ENCODE peak calls at places on chromosomes 1 and 21, in seven cellular contexts. One of them, this sample, is unnamed. For H3K9me3, the result is how much of the 10 kb centered on the place peaks cover.

GRCh38 chr1:239717097-239718051 is 331.0 kb downstream of the CHRM3 start:
- DNase-seq in transverse colon: no peak
- DNase-seq in prostate gland: no peak
- DNase-seq in SK-N-MC: no peak
- DNase-seq in stomach: no peak
- DNase-seq in Panc1: peak
- DNase-seq in endothelial cell of umbilical vein: no peak
- DNase-seq in this sample: no peak

GRCh38 chr1:35876988-35877387 is 6.0 kb upstream of the AGO1 start:
- DNase-seq in SK-N-MC: no peak
- DNase-seq in endothelial cell of umbilical vein: peak
- DNase-seq in stomach: no peak
- DNase-seq in Panc1: no peak
- DNase-seq in transverse colon: no peak
- DNase-seq in prostate gland: no peak
- DNase-seq in this sample: no peak

GRCh38 chr21:33801424-33802405 is 113.9 kb downstream of the ATP5PO start:
- DNase-seq in Panc1: peak
- DNase-seq in stomach: peak
- DNase-seq in prostate gland: peak
- DNase-seq in SK-N-MC: peak
- DNase-seq in endothelial cell of umbilical vein: no peak
- DNase-seq in transverse colon: no peak
- DNase-seq in this sample: no peak

GRCh38 chr1:209356909-209357498 is 226.5 kb upstream of the CAMK1G start:
- DNase-seq in prostate gland: no peak
- DNase-seq in Panc1: no peak
- DNase-seq in stomach: no peak
- DNase-seq in endothelial cell of umbilical vein: no peak
- DNase-seq in SK-N-MC: peak
- DNase-seq in transverse colon: no peak
- DNase-seq in this sample: no peak

GRCh38 chr1:241396747-241397691 is 40.0 kb upstream of the RGS7 start:
- DNase-seq in stomach: no peak
- DNase-seq in prostate gland: no peak
- DNase-seq in Panc1: no peak
- DNase-seq in endothelial cell of umbilical vein: no peak
- DNase-seq in transverse colon: no peak
- DNase-seq in SK-N-MC: no peak
- DNase-seq in this sample: no peak

GRCh38 chr1:230066036-230066435 is 1.0 kb upstream of the GALNT2 start:
- DNase-seq in SK-N-MC: no peak
- DNase-seq in transverse colon: no peak
- DNase-seq in endothelial cell of umbilical vein: peak
- DNase-seq in Panc1: no peak
- DNase-seq in prostate gland: no peak
- DNase-seq in stomach: no peak
- DNase-seq in this sample: no peak

GRCh38 chr1:210233216-210233494 is 559 bp downstream of the SERTAD4 start:
- DNase-seq in transverse colon: no peak
- DNase-seq in stomach: no peak
- DNase-seq in Panc1: no peak
- DNase-seq in endothelial cell of umbilical vein: peak
- DNase-seq in SK-N-MC: no peak
- DNase-seq in prostate gland: no peak
- DNase-seq in this sample: no peak

GRCh38 chr1:77347646-77348045 is 65.8 kb downstream of the AK5 start:
- DNase-seq in transverse colon: no peak
- DNase-seq in SK-N-MC: no peak
- DNase-seq in prostate gland: no peak
- DNase-seq in stomach: no peak
- DNase-seq in Panc1: peak
- DNase-seq in endothelial cell of umbilical vein: peak
- DNase-seq in this sample: no peak

GRCh38 chr21:28018741-28019669 is 973.7 kb downstream of the LTN1 start:
- DNase-seq in Panc1: no peak
- DNase-seq in prostate gland: no peak
- DNase-seq in transverse colon: no peak
- DNase-seq in SK-N-MC: no peak
- DNase-seq in endothelial cell of umbilical vein: no peak
- DNase-seq in stomach: no peak
- DNase-seq in this sample: no peak

GRCh38 chr1:87336623-87337067 is 8.0 kb downstream of the LMO4 start:
- DNase-seq in transverse colon: no peak
- DNase-seq in Panc1: no peak
- DNase-seq in SK-N-MC: no peak
- DNase-seq in stomach: no peak
- DNase-seq in prostate gland: no peak
- DNase-seq in endothelial cell of umbilical vein: no peak
- DNase-seq in this sample: no peak

GRCh38 chr1:189151361-189151760 is 1326.3 kb downstream of the BRINP3 start:
- DNase-seq in endothelial cell of umbilical vein: no peak
- DNase-seq in SK-N-MC: no peak
- DNase-seq in prostate gland: no peak
- DNase-seq in transverse colon: no peak
- DNase-seq in stomach: no peak
- DNase-seq in Panc1: no peak
- DNase-seq in this sample: no peak

GRCh38 chr1:2976180-2976562 is 45.1 kb upstream of the ACTRT2 start:
- DNase-seq in Panc1: no peak
- DNase-seq in prostate gland: no peak
- DNase-seq in SK-N-MC: no peak
- DNase-seq in transverse colon: no peak
- DNase-seq in stomach: peak
- DNase-seq in endothelial cell of umbilical vein: no peak
- DNase-seq in this sample: peak

DNA sequence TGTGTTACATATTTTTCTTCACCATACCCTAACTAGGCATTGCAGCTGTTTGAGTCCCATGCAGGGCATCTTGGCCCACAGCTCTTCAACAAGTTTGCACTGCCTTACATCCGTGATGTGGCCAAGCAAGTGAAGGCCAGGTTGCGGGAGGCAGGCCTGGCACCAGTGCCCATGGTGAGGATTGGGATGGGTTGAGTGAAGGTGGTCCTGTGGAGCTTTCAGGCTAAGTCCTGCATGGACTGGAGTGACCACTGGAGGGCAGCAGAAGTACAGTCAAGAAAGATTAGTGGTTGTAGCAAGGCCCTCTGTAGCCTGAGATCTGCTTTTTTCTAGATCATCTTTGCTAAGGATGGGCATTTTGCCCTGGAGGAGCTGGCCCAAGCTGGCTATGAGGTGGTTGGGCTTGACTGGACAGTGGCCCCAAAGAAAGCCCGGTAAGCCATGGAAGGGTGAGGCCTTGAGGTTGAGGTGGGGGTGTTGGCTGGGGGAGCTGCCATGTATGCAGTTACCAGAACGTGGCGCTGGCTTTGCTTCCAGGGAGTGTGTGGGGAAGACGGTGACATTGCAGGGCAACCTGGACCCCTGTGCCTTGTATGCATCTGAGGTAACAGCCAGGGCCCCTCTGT is 2.5 kb downstream of the UROD start:
- DNase-seq in stomach: peak
- DNase-seq in Panc1: peak
- DNase-seq in SK-N-MC: no peak
- DNase-seq in prostate gland: peak
- DNase-seq in transverse colon: peak
- DNase-seq in endothelial cell of umbilical vein: peak
- DNase-seq in this sample: peak
- H3K27ac ChIP-seq in stomach: no peak
- H3K27ac ChIP-seq in Panc1: no peak
- H3K27ac ChIP-seq in SK-N-MC: no peak
- H3K27ac ChIP-seq in prostate gland: no peak
- H3K27ac ChIP-seq in transverse colon: no peak
- H3K27ac ChIP-seq in endothelial cell of umbilical vein: no peak
- H3K27ac ChIP-seq in this sample: no peak

GRCh38 chr1:5599541-5599940 is 392.7 kb downstream of the NPHP4 start:
- DNase-seq in SK-N-MC: no peak
- DNase-seq in transverse colon: no peak
- DNase-seq in stomach: peak
- DNase-seq in endothelial cell of umbilical vein: no peak
- DNase-seq in prostate gland: no peak
- DNase-seq in Panc1: no peak
- DNase-seq in this sample: peak
- H3K9me3 ChIP-seq in SK-N-MC: under half
- H3K9me3 ChIP-seq in transverse colon: under half
- H3K9me3 ChIP-seq in stomach: under half
- H3K9me3 ChIP-seq in endothelial cell of umbilical vein: under half
- H3K9me3 ChIP-seq in prostate gland: under half
- H3K9me3 ChIP-seq in Panc1: under half
- H3K9me3 ChIP-seq in this sample: under half

DNA sequence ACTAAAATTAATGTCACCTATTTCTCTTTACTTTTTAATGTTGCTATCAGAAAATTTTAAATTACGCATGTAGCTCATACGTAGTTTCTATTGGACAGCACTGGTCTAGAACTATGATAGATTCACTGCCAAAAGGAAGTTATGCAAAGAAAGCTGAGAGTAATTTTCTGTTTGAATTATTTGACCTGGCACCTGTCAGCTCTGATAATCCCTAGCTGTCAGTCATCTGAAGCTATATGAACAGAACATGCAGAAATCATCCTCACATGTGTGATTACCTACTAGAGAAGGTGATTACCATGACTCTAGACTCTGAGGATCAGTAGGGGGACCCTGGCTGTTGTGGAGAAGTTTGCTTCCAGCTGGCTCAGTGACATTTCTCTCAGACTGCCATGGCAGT is 40.8 kb downstream of the F5 start:
- DNase-seq in transverse colon: no peak
- DNase-seq in endothelial cell of umbilical vein: no peak
- DNase-seq in prostate gland: no peak
- DNase-seq in stomach: no peak
- DNase-seq in SK-N-MC: no peak
- DNase-seq in Panc1: no peak
- DNase-seq in this sample: no peak
- TF ChIP-seq POLR2AphosphoS5 in transverse colon: no peak
- TF ChIP-seq POLR2AphosphoS5 in endothelial cell of umbilical vein: no peak
- TF ChIP-seq POLR2AphosphoS5 in prostate gland: no peak
- TF ChIP-seq POLR2AphosphoS5 in stomach: no peak
- TF ChIP-seq POLR2AphosphoS5 in SK-N-MC: no peak
- TF ChIP-seq POLR2AphosphoS5 in Panc1: no peak
- TF ChIP-seq POLR2AphosphoS5 in this sample: no peak

GRCh38 chr1:246695136-246695535 is 29.1 kb upstream of the SCCPDH start:
- DNase-seq in transverse colon: no peak
- DNase-seq in prostate gland: no peak
- DNase-seq in stomach: no peak
- DNase-seq in endothelial cell of umbilical vein: no peak
- DNase-seq in SK-N-MC: no peak
- DNase-seq in Panc1: no peak
- DNase-seq in this sample: no peak

GRCh38 chr1:246690100-246690499 is 34.1 kb upstream of the SCCPDH start:
- DNase-seq in endothelial cell of umbilical vein: no peak
- DNase-seq in prostate gland: no peak
- DNase-seq in stomach: no peak
- DNase-seq in Panc1: no peak
- DNase-seq in transverse colon: no peak
- DNase-seq in SK-N-MC: no peak
- DNase-seq in this sample: no peak

GRCh38 chr1:246695666-246696065 is 28.5 kb upstream of the SCCPDH start:
- DNase-seq in SK-N-MC: no peak
- DNase-seq in Panc1: no peak
- DNase-seq in stomach: no peak
- DNase-seq in endothelial cell of umbilical vein: no peak
- DNase-seq in transverse colon: no peak
- DNase-seq in prostate gland: no peak
- DNase-seq in this sample: peak

GRCh38 chr1:246689409-246689997 is 34.7 kb upstream of the SCCPDH start:
- DNase-seq in prostate gland: peak
- DNase-seq in endothelial cell of umbilical vein: peak
- DNase-seq in SK-N-MC: peak
- DNase-seq in stomach: peak
- DNase-seq in Panc1: peak
- DNase-seq in transverse colon: peak
- DNase-seq in this sample: peak

DNA sequence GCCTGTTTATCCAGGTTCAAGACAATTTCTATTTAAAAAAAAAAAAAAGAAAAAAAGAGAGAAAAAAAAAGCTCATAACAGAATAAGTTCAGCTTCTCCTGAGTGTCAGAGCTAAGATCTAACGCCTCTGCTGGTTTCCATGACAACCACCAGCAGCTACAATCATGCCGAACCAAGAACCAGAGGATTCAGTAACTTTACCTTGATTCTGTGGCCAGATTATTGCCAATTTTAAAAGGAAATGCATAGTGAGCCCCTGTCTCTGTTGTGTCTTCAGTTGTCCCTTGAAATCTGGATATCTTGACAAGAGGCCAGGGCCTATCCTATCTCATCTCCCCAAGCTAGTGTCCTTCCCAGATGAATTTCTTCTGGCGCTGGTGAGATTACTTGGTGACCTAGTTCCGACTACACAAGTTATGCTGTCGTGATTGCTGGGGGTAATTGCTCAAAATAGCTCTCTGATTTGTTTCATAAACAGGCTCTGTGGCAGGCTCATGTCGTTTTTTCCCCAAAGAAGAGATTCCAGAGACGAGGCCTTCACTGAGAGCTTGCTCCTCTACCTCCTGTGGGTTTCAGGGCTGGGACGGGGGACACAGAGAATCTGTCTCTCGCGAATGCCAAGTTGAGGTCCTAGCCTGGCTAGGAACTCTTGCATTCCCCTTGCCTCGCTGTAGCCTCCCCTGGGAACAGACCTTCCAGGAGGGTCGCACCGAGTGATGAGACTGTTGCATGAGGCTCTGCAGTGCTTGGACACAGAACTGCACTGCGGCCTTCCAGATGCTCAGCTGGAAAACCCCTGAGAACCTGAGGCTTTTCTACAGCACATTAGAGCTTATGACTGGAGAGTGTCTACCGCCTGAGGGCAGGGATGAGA is 32.4 kb upstream of the SCCPDH start:
- DNase-seq in endothelial cell of umbilical vein: no peak
- DNase-seq in SK-N-MC: no peak
- DNase-seq in Panc1: no peak
- DNase-seq in prostate gland: no peak
- DNase-seq in transverse colon: no peak
- DNase-seq in stomach: no peak
- DNase-seq in this sample: no peak
- H3K27ac ChIP-seq in endothelial cell of umbilical vein: no peak
- H3K27ac ChIP-seq in SK-N-MC: no peak
- H3K27ac ChIP-seq in Panc1: no peak
- H3K27ac ChIP-seq in prostate gland: no peak
- H3K27ac ChIP-seq in transverse colon: no peak
- H3K27ac ChIP-seq in stomach: no peak
- H3K27ac ChIP-seq in this sample: no peak

This sample was measured in suprapubic skin.